ENCODE peak calls at places on chromosomes 16 and 17, in six cellular contexts. G is CD4-positive, CD25-positive, alpha-beta regulatory T cell; T is left ventricle myocardium inferior; Z is cardiac muscle cell; U is CD8-positive, alpha-beta memory T cell; J is adrenal gland. N is an unnamed sample.
A peak's percentile ranks its signal among the peaks of the same experiment; 100 is the strongest.

GRCh38 chr17:73641779-73642580 is 2.3 kb downstream of the SDK2 start:
- DNase-seq in G (no peak), T (no peak), Z (no peak), U (no peak), J (no peak), N (no peak)

GRCh38 chr17:49016775-49017463 is 19.7 kb downstream of the IGF2BP1 start:
- DNase-seq in G (no peak), T (no peak), Z (peak; percentile 33), U (no peak), J (peak; percentile 74), N (no peak)

GRCh38 chr16:74431516-74431915 is 10.2 kb upstream of the CLEC18B start:
- DNase-seq in G (no peak), T (no peak), Z (no peak), U (no peak), J (no peak), N (no peak)

GRCh38 chr17:14730821-14731220 is 429.9 kb downstream of the HS3ST3B1 start:
- DNase-seq in G (no peak), T (no peak), Z (no peak), U (no peak), J (no peak), N (no peak)

GRCh38 chr17:60525347-60525623 is 757 bp downstream of the APPBP2 start:
- DNase-seq in G (no peak), T (no peak), Z (peak; percentile 23), U (no peak), J (peak; percentile 21), N (no peak)

GRCh38 chr17:17140590-17140980 is 65.5 kb downstream of the PLD6 start:
- DNase-seq in G (no peak), T (no peak), Z (no peak), U (no peak), J (peak; percentile 70), N (no peak)

GRCh38 chr17:43085489-43085888 is 39.7 kb downstream of the BRCA1 start:
- DNase-seq in G (no peak), T (no peak), Z (peak; percentile 56), U (no peak), J (no peak), N (no peak)

GRCh38 chr17:7916383-7916677 is 241 bp upstream of the RNF227 start:
- DNase-seq in G (no peak), T (no peak), Z (no peak), U (no peak), J (no peak), N (no peak)

GRCh38 chr17:50986989-50987660 is 121.0 kb upstream of the TOB1 start:
- DNase-seq in G (no peak), T (no peak), Z (no peak), U (no peak), J (no peak), N (no peak)

GRCh38 chr17:73194514-73195222 is 1.8 kb downstream of the COG1 start:
- DNase-seq in G (no peak), T (no peak), Z (no peak), U (no peak), J (no peak), N (no peak)

GRCh38 chr16:87693827-87694226 is 72.0 kb downstream of the KLHDC4 start:
- DNase-seq in G (no peak), T (no peak), Z (no peak), U (no peak), J (no peak), N (peak; percentile 71)

GRCh38 chr16:74695450-74696422 is 4.9 kb downstream of the MLKL start:
- DNase-seq in G (peak; percentile 87), T (peak; percentile 70), Z (peak; percentile 84), U (peak; percentile 59), J (peak; percentile 92), N (peak; percentile 76)

GRCh38 chr16:2040450-2041105 is 7.1 kb downstream of the NTHL1 start:
- DNase-seq in G (no peak), T (no peak), Z (no peak), U (no peak), J (no peak), N (peak; percentile 83)

GRCh38 chr16:12902511-12903324 is 1.3 kb downstream of the SHISA9 start:
- DNase-seq in G (no peak), T (no peak), Z (peak; percentile 4), U (no peak), J (no peak), N (no peak)

GRCh38 chr17:1928976-1929375 is 96.2 kb downstream of the RTN4RL1 start:
- DNase-seq in G (no peak), T (peak; percentile 68), Z (no peak), U (no peak), J (no peak), N (peak; percentile 44)

GRCh38 chr17:4049546-4049945 is 85.3 kb upstream of the ATP2A3 start:
- DNase-seq in G (no peak), T (no peak), Z (peak; percentile 56), U (no peak), J (no peak), N (no peak)

GRCh38 chr16:68790130-68790761 is 53.1 kb upstream of the TANGO6 start:
- DNase-seq in G (no peak), T (no peak), Z (no peak), U (no peak), J (no peak), N (peak; percentile 65)

GRCh38 chr16:9008335-9009260 is 44.9 kb upstream of the USP7 start:
- DNase-seq in G (peak; percentile 66), T (peak; percentile 70), Z (peak; percentile 85), U (peak; percentile 43), J (peak; percentile 82), N (peak; percentile 68)

GRCh38 chr17:47821424-47822379 is at the start of gene OSBPL7:
- DNase-seq in G (peak; percentile 90), T (peak; percentile 60), Z (peak; percentile 85), U (peak; percentile 75), J (peak; percentile 79), N (peak; percentile 87)

GRCh38 chr16:11916524-11917285 is 949 bp upstream of the GSPT1 start:
- DNase-seq in G (no peak), T (no peak), Z (no peak), U (no peak), J (peak; percentile 71), N (no peak)

GRCh38 chr17:77203846-77204245 is 63.1 kb downstream of the SEC14L1 start:
- DNase-seq in G (no peak), T (no peak), Z (no peak), U (no peak), J (no peak), N (no peak)
- H3K36me3 ChIP-seq in G (peaks cover 89% of the 10 kb centered on the region), T (peaks cover 97% of the 10 kb centered on the region), Z (peaks cover 28% of the 10 kb centered on the region), U (peaks cover 40% of the 10 kb centered on the region), J (no peaks in the 10 kb centered on the region), N (peaks cover 97% of the 10 kb centered on the region)

GRCh38 chr17:63758428-63758827 is 15.0 kb downstream of the CCDC47 start:
- DNase-seq in G (no peak), T (no peak), Z (no peak), U (no peak), J (no peak), N (no peak)

GRCh38 chr17:63752707-63753106 is 11.1 kb upstream of the STRADA start:
- DNase-seq in G (no peak), T (no peak), Z (no peak), U (no peak), J (no peak), N (no peak)

GRCh38 chr17:63753215-63753614 is 11.6 kb upstream of the STRADA start:
- DNase-seq in G (no peak), T (no peak), Z (no peak), U (no peak), J (no peak), N (no peak)

GRCh38 chr17:63751806-63752205 is 10.2 kb upstream of the STRADA start:
- DNase-seq in G (peak; percentile 62), T (no peak), Z (no peak), U (no peak), J (no peak), N (no peak)

DNA sequence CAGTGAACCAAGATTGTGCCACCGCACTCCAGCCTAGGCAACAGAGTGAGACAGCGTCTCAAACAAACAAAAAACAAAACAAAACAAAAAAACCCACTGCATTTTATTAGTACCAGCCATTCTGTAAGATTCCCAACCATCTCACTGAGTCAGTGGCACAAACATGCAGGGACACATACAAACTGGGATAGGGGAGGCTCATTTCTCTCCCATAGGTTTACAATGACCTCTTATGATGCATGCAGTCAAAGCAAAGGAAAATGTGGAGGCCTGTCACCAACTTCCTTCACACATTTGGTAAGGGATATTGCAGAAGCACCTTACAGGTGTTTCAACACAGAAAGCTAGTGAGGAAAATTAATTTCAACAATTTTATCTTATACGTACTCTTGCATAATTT is 12.4 kb upstream of the STRADA start:
- DNase-seq in G (no peak), T (no peak), Z (no peak), U (no peak), J (no peak), N (no peak)
- H3K36me3 ChIP-seq in G (peaks cover 64% of the 10 kb centered on the region), T (peaks cover 97% of the 10 kb centered on the region), Z (peaks cover 41% of the 10 kb centered on the region), U (peaks cover 47% of the 10 kb centered on the region), J (no peaks in the 10 kb centered on the region), N (peaks cover 96% of the 10 kb centered on the region)

GRCh38 chr16:5220705-5221104 is 123.1 kb upstream of the EEF2KMT start:
- DNase-seq in G (no peak), T (no peak), Z (no peak), U (no peak), J (no peak), N (no peak)

GRCh38 chr16:5215911-5216310 is 118.3 kb upstream of the EEF2KMT start:
- DNase-seq in G (no peak), T (no peak), Z (peak; percentile 1), U (no peak), J (no peak), N (no peak)

GRCh38 chr16:5214466-5214865 is 116.9 kb upstream of the EEF2KMT start:
- DNase-seq in G (no peak), T (no peak), Z (no peak), U (no peak), J (no peak), N (no peak)

DNA sequence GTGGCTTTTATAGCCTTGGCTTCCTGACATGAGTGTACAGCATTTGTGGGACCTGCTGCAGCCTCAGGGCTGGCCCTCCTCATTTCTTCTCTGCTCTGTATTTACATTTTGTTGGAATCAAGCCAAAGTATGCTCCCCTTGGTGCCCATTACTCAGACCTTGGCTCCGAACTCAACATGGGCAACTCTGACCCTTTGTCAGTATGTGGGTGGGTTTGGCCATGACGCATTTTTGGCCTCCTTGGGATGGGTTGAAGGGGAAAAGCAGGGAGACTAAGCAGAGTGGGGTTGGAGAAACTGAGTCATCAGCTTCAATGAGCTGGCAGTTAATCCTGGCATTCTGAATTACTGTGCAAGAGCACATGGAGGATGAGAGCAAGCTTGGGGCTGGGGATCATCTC is 119.1 kb upstream of the EEF2KMT start:
- DNase-seq in G (no peak), T (no peak), Z (no peak), U (no peak), J (no peak), N (no peak)
- H3K36me3 ChIP-seq in G (no peaks in the 10 kb centered on the region), T (no peaks in the 10 kb centered on the region), Z (no peaks in the 10 kb centered on the region), U (no peaks in the 10 kb centered on the region), J (no peaks in the 10 kb centered on the region), N (no peaks in the 10 kb centered on the region)

DNA sequence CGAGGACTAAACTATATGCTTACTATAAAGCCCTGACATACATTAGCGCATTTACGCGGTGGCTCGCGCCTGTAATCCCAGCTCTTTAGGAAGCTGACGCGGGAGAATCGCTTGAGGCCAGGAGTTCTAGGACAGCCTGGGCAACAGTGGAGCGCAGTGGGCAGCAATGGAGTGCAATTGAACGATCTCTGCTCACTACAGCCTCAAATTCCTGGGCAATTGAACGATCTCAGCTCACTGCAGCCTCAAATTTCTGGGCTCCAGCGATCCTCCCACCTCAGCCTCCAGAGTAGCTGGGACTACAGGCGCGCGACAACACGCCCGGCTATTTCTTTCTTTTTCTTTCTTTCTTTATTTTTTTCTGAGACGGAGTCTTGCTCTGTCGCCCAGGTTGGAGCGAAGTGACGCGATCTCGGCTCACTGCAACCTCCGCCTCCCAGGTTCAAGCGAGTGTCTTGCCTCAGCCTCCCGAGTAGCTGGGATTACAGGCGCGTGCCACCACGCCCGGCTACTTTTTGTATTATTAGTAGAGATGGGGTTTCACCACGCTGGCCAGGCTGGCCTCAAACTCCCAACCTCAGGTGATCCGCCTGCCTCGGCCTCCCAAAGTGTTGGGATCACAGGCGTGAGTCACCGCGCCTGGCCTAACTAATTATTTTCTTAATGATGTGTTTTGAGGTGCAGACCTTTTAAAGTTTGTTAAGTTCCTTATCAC is 506 bp upstream of the COG7 start:
- DNase-seq in G (no peak), T (no peak), Z (no peak), U (no peak), J (no peak), N (peak; percentile 47)
- H3K36me3 ChIP-seq in G (no peaks in the 10 kb centered on the region), T (no peaks in the 10 kb centered on the region), Z (peaks cover 7% of the 10 kb centered on the region), U (no peaks in the 10 kb centered on the region), J (no peaks in the 10 kb centered on the region), N (no peaks in the 10 kb centered on the region)

N was measured in upper lobe of left lung.